ENCODE peak calls at places on chromosomes 1 and 21, in six cellular contexts. P is colonic mucosa, Y is heart left ventricle, H is GM06990, I is GM23338, K is small intestine. Z is an unnamed sample.
A peak's percentile ranks its signal among the peaks of the same experiment; 100 is the strongest.

GRCh38 chr1:116375884-116376733 is 3.1 kb downstream of the ATP1A1 start:
- DNase-seq in I (peak; percentile 68), Y (peak; percentile 58), H (no peak), P (peak; percentile 92), K (peak; percentile 96), Z (no peak)

GRCh38 chr1:68196676-68197075 is 35.6 kb downstream of the WLS start:
- DNase-seq in Y (no peak), P (no peak), K (no peak), I (no peak), H (no peak), Z (no peak)

GRCh38 chr1:21703318-21703963 is 34.3 kb upstream of the RAP1GAP start:
- DNase-seq in I (peak; percentile 48), P (no peak), H (no peak), K (peak; percentile 39), Y (no peak), Z (peak; percentile 36)

GRCh38 chr1:24908591-24909259 is 21.4 kb downstream of the RUNX3 start:
- DNase-seq in I (no peak), H (peak; percentile 14), Y (no peak), K (no peak), P (no peak), Z (peak; percentile 34)

GRCh38 chr1:59502009-59502691 is 205.3 kb downstream of the FGGY start:
- DNase-seq in H (no peak), K (no peak), I (no peak), P (no peak), Y (no peak), Z (no peak)

GRCh38 chr1:66542314-66542713 is 8.4 kb downstream of the SGIP1 start:
- DNase-seq in I (no peak), Y (no peak), P (no peak), H (no peak), K (no peak), Z (no peak)

GRCh38 chr1:21670956-21671902 is 2.1 kb upstream of the RAP1GAP start:
- DNase-seq in I (no peak), K (no peak), P (no peak), H (no peak), Y (no peak), Z (no peak)

GRCh38 chr1:109762821-109763645 is 690 bp downstream of the EPS8L3 start:
- DNase-seq in K (peak; percentile 89), I (no peak), P (peak; percentile 66), H (no peak), Y (peak; percentile 20), Z (no peak)

GRCh38 chr1:206909167-206909882 is 12.1 kb downstream of the IL24 start:
- DNase-seq in H (no peak), K (peak; percentile 74), I (peak; percentile 83), P (peak; percentile 84), Y (peak; percentile 27), Z (peak; percentile 95)

GRCh38 chr21:25569711-25570110 is 37.6 kb downstream of the MRPL39 start:
- DNase-seq in H (no peak), Y (no peak), K (no peak), I (no peak), P (no peak), Z (no peak)

GRCh38 chr21:37006243-37006520 is 320 bp upstream of the RIPPLY3 start:
- DNase-seq in H (no peak), K (no peak), I (no peak), P (no peak), Y (no peak), Z (no peak)

GRCh38 chr1:37123266-37123665 is 89.0 kb upstream of the GRIK3 start:
- DNase-seq in H (no peak), Y (no peak), P (no peak), I (no peak), K (no peak), Z (no peak)

GRCh38 chr1:100860397-100860991 is 34.1 kb downstream of the EXTL2 start:
- DNase-seq in H (no peak), K (no peak), I (peak; percentile 68), P (no peak), Y (no peak), Z (no peak)

GRCh38 chr1:107963601-107964396 is 1.2 kb downstream of the VAV3 start:
- DNase-seq in Y (peak; percentile 29), K (no peak), I (peak; percentile 64), P (peak; percentile 25), H (peak; percentile 80), Z (peak; percentile 46)

GRCh38 chr1:175193339-175193950 is 869 bp upstream of the KIAA0040 start:
- DNase-seq in I (peak; percentile 53), P (no peak), Y (peak; percentile 16), H (no peak), K (no peak), Z (no peak)

GRCh38 chr21:42513151-42513984 is at the start of gene SLC37A1:
- DNase-seq in I (peak; percentile 73), H (peak; percentile 57), K (peak; percentile 49), Y (peak; percentile 30), P (peak; percentile 46), Z (peak; percentile 88)

GRCh38 chr1:225772323-225772768 is 5.3 kb upstream of the SRP9 start:
- DNase-seq in Y (peak; percentile 88), K (peak; percentile 93), I (peak; percentile 96), H (no peak), P (peak; percentile 92), Z (peak; percentile 77)

GRCh38 chr1:91533625-91534024 is 33.0 kb downstream of the CDC7 start:
- DNase-seq in Y (no peak), H (no peak), K (no peak), P (no peak), I (no peak), Z (no peak)

GRCh38 chr1:109895720-109896504 is 14.7 kb upstream of the CSF1 start:
- DNase-seq in P (no peak), Y (peak; percentile 79), I (no peak), K (no peak), H (no peak), Z (no peak)

GRCh38 chr1:42259059-42259738 is 75.8 kb downstream of the FOXJ3 start:
- DNase-seq in K (no peak), I (no peak), H (peak; percentile 20), P (no peak), Y (no peak), Z (no peak)

GRCh38 chr1:192788184-192788583 is 20.7 kb upstream of the RGS2 start:
- DNase-seq in K (no peak), I (peak; percentile 26), Y (peak; percentile 18), P (peak; percentile 23), H (no peak), Z (no peak)

GRCh38 chr1:224582041-224582440 is 34.1 kb upstream of the CNIH3 start:
- DNase-seq in P (no peak), I (no peak), Y (no peak), H (no peak), K (no peak), Z (no peak)

GRCh38 chr1:224587051-224587450 is 29.1 kb upstream of the CNIH3 start:
- DNase-seq in K (no peak), H (no peak), I (no peak), Y (no peak), P (no peak), Z (no peak)

GRCh38 chr1:224580006-224580405 is 36.1 kb upstream of the CNIH3 start:
- DNase-seq in I (no peak), K (no peak), H (no peak), P (no peak), Y (no peak), Z (no peak)

GRCh38 chr1:224585051-224585450 is 31.1 kb upstream of the CNIH3 start:
- DNase-seq in H (no peak), K (no peak), P (no peak), I (no peak), Y (no peak), Z (no peak)

DNA sequence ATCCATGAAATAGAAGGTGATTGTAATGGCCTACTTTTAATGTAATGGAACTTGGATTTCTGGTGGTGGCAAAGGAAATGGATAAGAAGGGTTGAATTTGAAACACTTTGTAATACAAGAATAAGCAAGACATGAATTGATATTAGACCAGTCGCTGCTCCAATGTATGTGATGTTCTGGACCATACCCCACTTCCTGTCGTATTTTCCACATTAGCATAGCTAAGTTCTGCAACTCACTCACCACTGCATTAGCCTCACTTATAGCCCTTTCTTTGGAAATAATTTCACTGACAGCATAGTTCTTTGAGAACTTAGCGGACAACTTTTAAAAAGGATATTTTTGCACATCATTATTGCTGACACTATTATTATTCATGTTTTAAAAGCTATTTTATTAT is 32.3 kb upstream of the CNIH3 start:
- DNase-seq in Y (no peak), P (no peak), K (no peak), I (no peak), H (no peak), Z (no peak)
- H3K36me3 ChIP-seq in Y (no peaks in the 10 kb centered on the region), P (no peaks in the 10 kb centered on the region), K (no peaks in the 10 kb centered on the region), I (no peaks in the 10 kb centered on the region), H (no peaks in the 10 kb centered on the region), Z (no peaks in the 10 kb centered on the region)

GRCh38 chr1:229370601-229371021 is 27.8 kb upstream of the CCSAP start:
- DNase-seq in Y (peak; percentile 81), I (no peak), H (no peak), K (no peak), P (no peak), Z (no peak)

GRCh38 chr1:229364216-229365065 is 21.6 kb upstream of the CCSAP start:
- DNase-seq in I (no peak), Y (no peak), H (no peak), P (no peak), K (no peak), Z (no peak)

GRCh38 chr1:229368347-229368746 is 25.5 kb upstream of the CCSAP start:
- DNase-seq in Y (no peak), I (no peak), P (no peak), K (no peak), H (peak; percentile 39), Z (no peak)

GRCh38 chr1:229363723-229364122 is 20.9 kb upstream of the CCSAP start:
- DNase-seq in H (no peak), P (no peak), K (no peak), I (peak; percentile 55), Y (no peak), Z (no peak)

DNA sequence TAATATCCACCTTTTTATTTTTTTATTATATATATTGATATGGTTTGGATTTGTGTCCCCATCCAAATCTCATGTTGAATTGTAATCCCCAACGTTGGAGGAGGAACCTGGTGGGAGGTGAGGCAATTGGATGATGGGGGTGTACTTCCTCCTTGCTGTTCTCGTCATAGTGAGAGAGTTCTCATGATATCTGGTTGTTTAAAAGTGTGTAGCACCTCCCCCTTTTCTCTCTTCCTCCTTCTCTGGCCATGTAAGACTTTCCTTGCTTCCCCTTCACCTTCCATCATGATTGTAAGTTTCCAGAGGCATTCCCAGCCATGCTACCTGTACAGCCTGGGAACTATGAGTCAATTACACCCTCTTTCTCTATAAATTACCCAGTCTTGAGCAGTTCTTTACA is 22.7 kb upstream of the CCSAP start:
- DNase-seq in K (no peak), I (no peak), H (no peak), P (no peak), Y (no peak), Z (no peak)
- H3K27me3 ChIP-seq in K (no peaks in the 10 kb centered on the region), I (no peaks in the 10 kb centered on the region), H (no peaks in the 10 kb centered on the region), P (no peaks in the 10 kb centered on the region), Y (no peaks in the 10 kb centered on the region), Z (no peaks in the 10 kb centered on the region)

DNA sequence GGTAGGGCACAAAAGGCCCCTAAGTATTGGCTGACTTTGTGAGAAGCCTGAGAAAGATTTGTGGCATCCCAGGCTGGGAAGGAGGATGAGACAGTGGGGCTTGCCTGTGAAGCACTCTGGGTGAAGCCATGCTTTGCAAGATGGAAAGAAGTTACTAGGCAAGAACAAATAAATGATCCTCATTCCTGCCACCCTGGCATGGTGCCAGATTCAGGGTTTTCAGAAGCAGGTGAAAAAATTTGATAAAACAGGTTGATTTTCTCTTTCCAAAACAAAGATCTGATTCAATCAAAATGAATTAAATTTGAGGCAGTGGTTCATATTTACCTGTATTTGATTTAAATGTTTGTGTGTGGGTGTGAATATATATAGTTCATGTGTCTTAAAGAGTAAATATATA is 386.9 kb upstream of the PROX1 start:
- DNase-seq in I (no peak), K (no peak), P (no peak), H (no peak), Y (no peak), Z (no peak)
- H3K36me3 ChIP-seq in I (no peaks in the 10 kb centered on the region), K (no peaks in the 10 kb centered on the region), P (no peaks in the 10 kb centered on the region), H (no peaks in the 10 kb centered on the region), Y (no peaks in the 10 kb centered on the region), Z (no peaks in the 10 kb centered on the region)

GRCh38 chr1:214314178-214314843 is 33.4 kb downstream of the SMYD2 start:
- DNase-seq in H (no peak), K (no peak), I (no peak), P (no peak), Y (no peak), Z (no peak)
- H3K27me3 ChIP-seq in H (no peaks in the 10 kb centered on the region), K (no peaks in the 10 kb centered on the region), I (peaks cover 73% of the 10 kb centered on the region), P (no peaks in the 10 kb centered on the region), Y (no peaks in the 10 kb centered on the region), Z (peaks cover 41% of the 10 kb centered on the region)

Z was measured in H7.